ENCODE peak calls at places on chromosomes 13 and 19, in five cellular contexts. One of them, this sample, is unnamed.

GRCh38 chr13:60164490-60164889 is 762 bp upstream of the DIAPH3 start:
- DNase-seq in H1: no peak
- DNase-seq in IMR-90: peak
- DNase-seq in stromal cell of bone marrow: no peak
- DNase-seq in DMS 273 treated with DMSO at 0.1 percent for 48 hours: no peak
- DNase-seq in this sample: no peak

GRCh38 chr13:41614671-41615519 is 157.5 kb downstream of the RGCC start:
- DNase-seq in IMR-90: peak
- DNase-seq in stromal cell of bone marrow: no peak
- DNase-seq in H1: no peak
- DNase-seq in DMS 273 treated with DMSO at 0.1 percent for 48 hours: no peak
- DNase-seq in this sample: no peak

GRCh38 chr19:35628565-35629331 is at the start of gene RBM42:
- DNase-seq in DMS 273 treated with DMSO at 0.1 percent for 48 hours: peak
- DNase-seq in stromal cell of bone marrow: peak
- DNase-seq in IMR-90: peak
- DNase-seq in H1: peak
- DNase-seq in this sample: peak

GRCh38 chr19:41871573-41872383 is 5.3 kb upstream of the CD79A start:
- DNase-seq in IMR-90: no peak
- DNase-seq in DMS 273 treated with DMSO at 0.1 percent for 48 hours: no peak
- DNase-seq in H1: no peak
- DNase-seq in stromal cell of bone marrow: no peak
- DNase-seq in this sample: no peak

GRCh38 chr19:6639439-6639838 is 30.5 kb downstream of the TNFSF14 start:
- DNase-seq in H1: no peak
- DNase-seq in stromal cell of bone marrow: no peak
- DNase-seq in DMS 273 treated with DMSO at 0.1 percent for 48 hours: no peak
- DNase-seq in IMR-90: no peak
- DNase-seq in this sample: no peak

GRCh38 chr19:8494158-8494557 is 8.3 kb downstream of the PRAM1 start:
- DNase-seq in stromal cell of bone marrow: no peak
- DNase-seq in IMR-90: no peak
- DNase-seq in DMS 273 treated with DMSO at 0.1 percent for 48 hours: no peak
- DNase-seq in H1: no peak
- DNase-seq in this sample: no peak

GRCh38 chr19:5953680-5954213 is 24.2 kb downstream of the RANBP3 start:
- DNase-seq in stromal cell of bone marrow: no peak
- DNase-seq in IMR-90: no peak
- DNase-seq in DMS 273 treated with DMSO at 0.1 percent for 48 hours: no peak
- DNase-seq in H1: no peak
- DNase-seq in this sample: no peak

GRCh38 chr19:3516675-3517207 is 10.6 kb downstream of the FZR1 start:
- DNase-seq in H1: no peak
- DNase-seq in DMS 273 treated with DMSO at 0.1 percent for 48 hours: peak
- DNase-seq in IMR-90: no peak
- DNase-seq in stromal cell of bone marrow: no peak
- DNase-seq in this sample: no peak

GRCh38 chr13:32415019-32415418 is 12.9 kb downstream of the N4BP2L1 start:
- DNase-seq in IMR-90: no peak
- DNase-seq in DMS 273 treated with DMSO at 0.1 percent for 48 hours: no peak
- DNase-seq in H1: no peak
- DNase-seq in stromal cell of bone marrow: no peak
- DNase-seq in this sample: no peak

GRCh38 chr13:41942462-41943094 is 18.3 kb downstream of the VWA8 start:
- DNase-seq in IMR-90: peak
- DNase-seq in DMS 273 treated with DMSO at 0.1 percent for 48 hours: no peak
- DNase-seq in H1: no peak
- DNase-seq in stromal cell of bone marrow: no peak
- DNase-seq in this sample: peak

GRCh38 chr13:108322206-108322824 is 52.8 kb downstream of the TNFSF13B start:
- DNase-seq in IMR-90: peak
- DNase-seq in DMS 273 treated with DMSO at 0.1 percent for 48 hours: peak
- DNase-seq in stromal cell of bone marrow: peak
- DNase-seq in H1: no peak
- DNase-seq in this sample: no peak

GRCh38 chr19:35436477-35437141 is 11.4 kb upstream of the FFAR2 start:
- DNase-seq in H1: no peak
- DNase-seq in IMR-90: no peak
- DNase-seq in DMS 273 treated with DMSO at 0.1 percent for 48 hours: peak
- DNase-seq in stromal cell of bone marrow: peak
- DNase-seq in this sample: no peak

GRCh38 chr19:51467864-51468544 is 9.8 kb upstream of the SIGLEC8 start:
- DNase-seq in IMR-90: no peak
- DNase-seq in H1: no peak
- DNase-seq in DMS 273 treated with DMSO at 0.1 percent for 48 hours: no peak
- DNase-seq in stromal cell of bone marrow: no peak
- DNase-seq in this sample: no peak

GRCh38 chr13:42337808-42338600 is 66.1 kb downstream of the AKAP11 start:
- DNase-seq in DMS 273 treated with DMSO at 0.1 percent for 48 hours: no peak
- DNase-seq in H1: no peak
- DNase-seq in IMR-90: no peak
- DNase-seq in stromal cell of bone marrow: no peak
- DNase-seq in this sample: no peak

GRCh38 chr19:23699521-23699860 is 12.5 kb upstream of the ZNF675 start:
- DNase-seq in stromal cell of bone marrow: no peak
- DNase-seq in DMS 273 treated with DMSO at 0.1 percent for 48 hours: no peak
- DNase-seq in H1: no peak
- DNase-seq in IMR-90: no peak
- DNase-seq in this sample: no peak

GRCh38 chr13:91741925-91742324 is 343.5 kb downstream of the GPC5 start:
- DNase-seq in stromal cell of bone marrow: no peak
- DNase-seq in DMS 273 treated with DMSO at 0.1 percent for 48 hours: no peak
- DNase-seq in H1: no peak
- DNase-seq in IMR-90: no peak
- DNase-seq in this sample: no peak

GRCh38 chr13:68439821-68440220 is 1209.7 kb upstream of the PCDH9 start:
- DNase-seq in DMS 273 treated with DMSO at 0.1 percent for 48 hours: no peak
- DNase-seq in stromal cell of bone marrow: no peak
- DNase-seq in IMR-90: no peak
- DNase-seq in H1: no peak
- DNase-seq in this sample: no peak

GRCh38 chr19:29678484-29679106 is 13.3 kb downstream of the PLEKHF1 start:
- DNase-seq in H1: no peak
- DNase-seq in stromal cell of bone marrow: no peak
- DNase-seq in DMS 273 treated with DMSO at 0.1 percent for 48 hours: no peak
- DNase-seq in IMR-90: no peak
- DNase-seq in this sample: no peak